ENCODE peak calls at places on chromosomes 16 and 17, in ten cellular contexts. R is tibial artery; D is psoas muscle; S is H1; L is epithelial cell of proximal tubule; F is OCI-LY7; A is testis; E is effector memory CD4-positive, alpha-beta T cell; C is cardiac fibroblast; J is PC-3. M is an unnamed sample.
A peak's percentile ranks its signal among the peaks of the same experiment; 100 is the strongest.

GRCh38 chr17:35764123-35764991 is 3.7 kb downstream of the C17orf50 start:
- DNase-seq in E (peak; percentile 72), A (peak; percentile 88), C (peak; percentile 79), S (peak; percentile 90), F (peak; percentile 93), D (peak; percentile 94), L (no peak), R (peak; percentile 92), J (peak; percentile 90), M (peak; percentile 83)

GRCh38 chr16:11390573-11391495 is 45.6 kb downstream of the RMI2 start:
- DNase-seq in A (no peak), C (no peak), F (no peak), L (no peak), S (no peak), J (no peak), R (peak; percentile 45), D (no peak), E (no peak), M (no peak)

GRCh38 chr17:83137523-83137922 is 58.1 kb downstream of the METRNL start:
- DNase-seq in C (no peak), R (peak; percentile 38), E (no peak), F (no peak), A (peak; percentile 5), L (no peak), J (no peak), S (no peak), D (no peak), M (no peak)

GRCh38 chr16:10601444-10602401 is 21.3 kb upstream of the EMP2 start:
- DNase-seq in L (no peak), F (no peak), D (no peak), A (no peak), E (no peak), S (no peak), C (no peak), J (no peak), R (no peak), M (no peak)

GRCh38 chr17:17569691-17570090 is 21.8 kb downstream of the PEMT start:
- DNase-seq in S (no peak), D (no peak), R (no peak), C (no peak), J (no peak), F (no peak), L (no peak), A (peak; percentile 70), E (no peak), M (no peak)

GRCh38 chr16:56450275-56450889 is 750 bp downstream of the NUDT21 start:
- DNase-seq in F (peak; percentile 23), D (no peak), L (no peak), E (no peak), C (peak; percentile 15), R (no peak), A (no peak), S (no peak), J (no peak), M (no peak)

GRCh38 chr16:85449195-85449884 is 163.8 kb upstream of the GSE1 start:
- DNase-seq in L (no peak), C (no peak), F (no peak), D (no peak), S (no peak), A (no peak), J (no peak), E (no peak), R (no peak), M (peak; percentile 83)

GRCh38 chr17:8412089-8412488 is 14.5 kb upstream of the RNF222 start:
- DNase-seq in R (no peak), C (no peak), L (no peak), D (no peak), F (no peak), S (no peak), E (no peak), J (no peak), A (no peak), M (no peak)

GRCh38 chr16:84284168-84284722 is 10.4 kb upstream of the WFDC1 start:
- DNase-seq in C (peak; percentile 36), L (no peak), D (peak; percentile 76), S (no peak), F (no peak), E (no peak), J (no peak), R (no peak), A (peak; percentile 85), M (no peak)

GRCh38 chr17:7136266-7136877 is 21.8 kb upstream of the ASGR2 start:
- DNase-seq in E (peak; percentile 48), D (peak; percentile 85), F (peak; percentile 81), R (peak; percentile 79), L (peak; percentile 1), C (peak; percentile 79), J (peak; percentile 76), S (no peak), A (peak; percentile 89), M (peak; percentile 59)

GRCh38 chr17:76710863-76711611 is at the start of gene MXRA7:
- DNase-seq in A (peak; percentile 78), S (no peak), L (no peak), J (peak; percentile 78), R (peak; percentile 91), D (peak; percentile 89), E (peak; percentile 48), C (peak; percentile 69), F (peak; percentile 60), M (no peak)

GRCh38 chr16:89557230-89557935 is 3.1 kb upstream of the RPL13 start:
- DNase-seq in C (peak; percentile 86), E (peak; percentile 54), D (peak; percentile 92), J (peak; percentile 60), L (no peak), A (peak; percentile 90), F (peak; percentile 75), R (no peak), S (no peak), M (peak; percentile 64)

GRCh38 chr16:49140618-49141017 is 141.0 kb downstream of the CBLN1 start:
- DNase-seq in E (no peak), S (no peak), F (no peak), R (no peak), J (no peak), L (no peak), A (no peak), D (no peak), C (no peak), M (no peak)

GRCh38 chr17:48633266-48633816 is 7.2 kb upstream of the HOXB9 start:
- DNase-seq in D (no peak), S (no peak), F (no peak), J (no peak), C (no peak), L (no peak), R (no peak), E (no peak), A (no peak), M (no peak)
- H3K4me3 ChIP-seq in D (peak overlapping the region; percentile 5), S (no peak overlapping the region), F (no peak overlapping the region), J (no peak overlapping the region), C (no peak overlapping the region), L (no peak overlapping the region), R (no peak overlapping the region), E (no peak overlapping the region), A (peak overlapping the region; percentile 29), M (no peak overlapping the region)

DNA sequence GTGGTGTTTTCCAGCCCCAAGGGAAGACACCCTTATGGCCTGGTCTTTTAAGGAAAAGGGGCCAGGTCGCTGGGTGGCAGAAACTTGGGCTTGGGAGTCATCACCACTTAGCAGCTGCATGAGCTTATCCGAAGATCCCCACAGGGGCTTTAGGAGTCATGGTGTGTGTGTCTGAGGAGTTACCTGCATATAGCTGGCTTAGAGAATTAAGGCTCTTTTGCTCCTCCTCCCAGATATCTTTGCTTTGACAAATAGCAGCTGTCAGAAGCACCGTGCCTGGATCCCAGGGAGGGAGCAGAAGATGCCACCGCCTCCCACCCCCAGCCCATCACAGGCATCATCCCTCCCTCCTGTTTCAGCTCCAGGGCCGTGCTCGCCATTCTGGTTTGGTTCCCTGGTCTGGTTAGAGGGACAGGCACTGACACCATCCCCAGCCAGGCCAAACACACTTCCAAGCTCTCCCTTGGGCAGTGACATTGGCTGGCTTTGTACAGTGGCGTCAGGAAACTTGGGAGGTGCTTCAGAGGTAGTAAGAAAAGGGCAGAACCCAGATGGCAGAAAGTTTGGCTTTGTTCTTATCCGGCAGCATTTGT is 17.4 kb downstream of the LDHD start:
- DNase-seq in C (no peak), L (no peak), S (no peak), J (no peak), R (no peak), E (no peak), D (no peak), A (no peak), F (no peak), M (no peak)
- H3K4me3 ChIP-seq in C (no peak overlapping the region), L (no peak overlapping the region), S (no peak overlapping the region), J (no peak overlapping the region), R (no peak overlapping the region), E (no peak overlapping the region), D (no peak overlapping the region), A (no peak overlapping the region), F (no peak overlapping the region), M (peak overlapping the region; percentile 20)

GRCh38 chr16:77762260-77762659 is 26.1 kb upstream of the VAT1L start:
- DNase-seq in R (no peak), F (no peak), J (no peak), A (no peak), E (no peak), C (no peak), D (no peak), L (no peak), S (no peak), M (no peak)
- H3K4me3 ChIP-seq in R (no peak overlapping the region), F (no peak overlapping the region), J (no peak overlapping the region), A (no peak overlapping the region), E (no peak overlapping the region), C (no peak overlapping the region), D (no peak overlapping the region), L (no peak overlapping the region), S (no peak overlapping the region), M (no peak overlapping the region)

GRCh38 chr16:31007684-31008083 is 2.8 kb downstream of the STX1B start:
- DNase-seq in C (no peak), S (no peak), R (no peak), A (no peak), E (no peak), L (no peak), J (no peak), F (no peak), D (no peak), M (no peak)

GRCh38 chr16:31008154-31008950 is 2.1 kb downstream of the STX1B start:
- DNase-seq in E (no peak), S (no peak), D (no peak), A (no peak), J (peak; percentile 75), R (no peak), F (no peak), C (peak; percentile 61), L (no peak), M (no peak)

GRCh38 chr16:31010539-31010938 is at the start of gene STX1B:
- DNase-seq in D (no peak), E (peak; percentile 19), L (no peak), C (no peak), A (peak; percentile 48), S (no peak), F (no peak), J (no peak), R (no peak), M (no peak)

GRCh38 chr16:31009894-31010293 is 544 bp downstream of the STX1B start:
- DNase-seq in A (no peak), J (no peak), D (no peak), S (no peak), E (no peak), L (no peak), C (no peak), R (no peak), F (no peak), M (no peak)

DNA sequence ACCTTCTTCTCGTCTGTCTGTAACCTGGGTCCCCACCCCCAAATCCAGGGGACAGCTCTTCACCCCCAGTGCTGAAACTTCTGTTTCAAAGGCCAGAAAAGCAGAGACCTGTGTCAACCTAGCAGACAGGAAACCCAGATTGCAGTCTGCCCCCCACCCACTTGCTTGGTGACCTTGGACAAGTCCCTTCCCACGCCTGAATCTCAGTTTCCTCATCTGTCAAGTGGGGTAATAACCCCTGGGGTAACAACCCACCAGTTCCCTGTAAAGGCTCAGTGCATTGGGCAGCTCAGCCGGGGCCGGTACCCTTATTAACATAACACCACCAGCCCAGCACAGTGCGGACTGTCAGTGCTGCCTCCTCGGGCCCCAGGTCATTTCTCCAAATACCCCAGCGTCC is 1.3 kb downstream of the STX1B start:
- DNase-seq in E (no peak), R (no peak), F (no peak), C (no peak), D (no peak), A (no peak), L (no peak), S (no peak), J (no peak), M (no peak)
- H3K4me3 ChIP-seq in E (no peak overlapping the region), R (no peak overlapping the region), F (no peak overlapping the region), C (no peak overlapping the region), D (no peak overlapping the region), A (no peak overlapping the region), L (no peak overlapping the region), S (peak overlapping the region; percentile 42), J (no peak overlapping the region), M (no peak overlapping the region)